ENCODE peak calls at places on chromosomes 6 and 20, in six cellular contexts. E is osteoblast, K is HCT116, Y is IMR-90, W is neural progenitor cell, I is astrocyte. N is an unnamed sample. For H3K4me1, the result is how much of the 10 kb centered on the place peaks cover.

GRCh38 chr6:155155787-155156447 is 107.9 kb upstream of the CLDN20 start:
- DNase-seq in E (no peak), K (no peak), Y (peak), W (no peak), I (no peak), N (no peak)

GRCh38 chr6:34696189-34696738 is 303 bp downstream of the ILRUN start:
- DNase-seq in E (peak), K (no peak), Y (peak), W (no peak), I (no peak), N (peak)

GRCh38 chr6:225121-225721 is 67.1 kb upstream of the DUSP22 start:
- DNase-seq in E (peak), K (no peak), Y (no peak), W (no peak), I (no peak), N (peak)

GRCh38 chr6:3442444-3443220 is 14.2 kb downstream of the SLC22A23 start:
- DNase-seq in E (peak), K (no peak), Y (peak), W (no peak), I (peak), N (peak)

GRCh38 chr6:119079288-119079809 is 885 bp upstream of the FAM184A start:
- DNase-seq in E (peak), K (no peak), Y (peak), W (no peak), I (peak), N (peak)

GRCh38 chr20:18225652-18226051 is 62.7 kb upstream of the ZNF133 start:
- DNase-seq in E (peak), K (no peak), Y (no peak), W (no peak), I (peak), N (peak)

GRCh38 chr6:97524846-97525245 is 241.8 kb upstream of the MMS22L start:
- DNase-seq in E (no peak), K (no peak), Y (no peak), W (peak), I (no peak), N (peak)

GRCh38 chr20:4740774-4741431 is 19.2 kb downstream of the PRND start:
- DNase-seq in E (no peak), K (peak), Y (peak), W (peak), I (no peak), N (no peak)

GRCh38 chr6:152160346-152160745 is 352.9 kb downstream of the ESR1 start:
- DNase-seq in E (no peak), K (no peak), Y (no peak), W (no peak), I (no peak), N (peak)

GRCh38 chr6:42692151-42692911 is 30.1 kb downstream of the PRPH2 start:
- DNase-seq in E (peak), K (peak), Y (peak), W (no peak), I (peak), N (peak)

GRCh38 chr6:125277838-125278237 is 23.9 kb downstream of the HDDC2 start:
- DNase-seq in E (no peak), K (no peak), Y (no peak), W (no peak), I (no peak), N (no peak)

GRCh38 chr6:72704979-72705378 is 83.1 kb downstream of the KCNQ5 start:
- DNase-seq in E (no peak), K (no peak), Y (no peak), W (peak), I (no peak), N (no peak)

GRCh38 chr6:110221738-110222137 is 41.5 kb downstream of the CDC40 start:
- DNase-seq in E (no peak), K (no peak), Y (peak), W (no peak), I (no peak), N (no peak)

GRCh38 chr6:109782401-109783046 is 91.4 kb downstream of the FIG4 start:
- DNase-seq in E (peak), K (no peak), Y (peak), W (no peak), I (no peak), N (no peak)

GRCh38 chr20:17967595-17968365 is 814 bp downstream of the SNX5 start:
- DNase-seq in E (peak), K (no peak), Y (peak), W (no peak), I (peak), N (peak)

GRCh38 chr20:48238326-48238725 is 453.0 kb upstream of the SULF2 start:
- DNase-seq in E (peak), K (no peak), Y (peak), W (no peak), I (peak), N (peak)

GRCh38 chr6:51963980-51964379 is 123.4 kb downstream of the PKHD1 start:
- DNase-seq in E (no peak), K (no peak), Y (no peak), W (no peak), I (no peak), N (no peak)

GRCh38 chr20:52047811-52048302 is 143.7 kb downstream of the ZFP64 start:
- DNase-seq in E (no peak), K (no peak), Y (peak), W (peak), I (peak), N (peak)

GRCh38 chr20:33803921-33804337 is 7.2 kb upstream of the CHMP4B start:
- DNase-seq in E (peak), K (no peak), Y (peak), W (no peak), I (peak), N (peak)

GRCh38 chr6:92559002-92559401 is 860.4 kb downstream of the EPHA7 start:
- DNase-seq in E (no peak), K (no peak), Y (no peak), W (no peak), I (no peak), N (no peak)

GRCh38 chr6:30100585-30101422 is 12.1 kb downstream of the TRIM31 start:
- DNase-seq in E (peak), K (no peak), Y (no peak), W (peak), I (no peak), N (peak)

GRCh38 chr6:3844097-3844463 is 5.1 kb upstream of the FAM50B start:
- DNase-seq in E (peak), K (no peak), Y (peak), W (no peak), I (peak), N (no peak)

GRCh38 chr6:5181494-5182287 is 79.1 kb downstream of the LYRM4 start:
- DNase-seq in E (peak), K (no peak), Y (no peak), W (no peak), I (no peak), N (no peak)

GRCh38 chr20:52001999-52002666 is 189.4 kb downstream of the ZFP64 start:
- DNase-seq in E (no peak), K (peak), Y (peak), W (no peak), I (no peak), N (no peak)

GRCh38 chr6:38184780-38185080 is 365.2 kb downstream of the ZFAND3 start:
- DNase-seq in E (no peak), K (no peak), Y (no peak), W (no peak), I (no peak), N (no peak)

GRCh38 chr6:53634184-53634631 is 31.3 kb downstream of the KLHL31 start:
- DNase-seq in E (no peak), K (no peak), Y (no peak), W (no peak), I (no peak), N (no peak)

GRCh38 chr6:31771992-31772358 is 5.2 kb downstream of the VWA7 start:
- DNase-seq in E (peak), K (no peak), Y (peak), W (no peak), I (peak), N (no peak)

GRCh38 chr6:167481527-167481926 is 156.6 kb downstream of the TTLL2 start:
- DNase-seq in E (no peak), K (no peak), Y (no peak), W (no peak), I (no peak), N (no peak)

GRCh38 chr6:37798436-37799262 is 20.9 kb upstream of the ZFAND3 start:
- DNase-seq in E (no peak), K (no peak), Y (no peak), W (no peak), I (no peak), N (no peak)

GRCh38 chr6:4338884-4339283 is 203.5 kb upstream of the ECI2 start:
- DNase-seq in E (no peak), K (no peak), Y (no peak), W (no peak), I (no peak), N (no peak)

GRCh38 chr20:16064991-16065707 is 508.1 kb downstream of the KIF16B start:
- DNase-seq in E (no peak), K (no peak), Y (no peak), W (no peak), I (no peak), N (no peak)

GRCh38 chr6:53044071-53044470 is 21.1 kb upstream of the FBXO9 start:
- DNase-seq in E (no peak), K (no peak), Y (peak), W (peak), I (peak), N (no peak)

GRCh38 chr20:19828233-19828632 is 70.2 kb downstream of the RIN2 start:
- DNase-seq in E (peak), K (peak), Y (peak), W (no peak), I (peak), N (peak)

GRCh38 chr6:105135907-105136432 is 43.8 kb downstream of the POPDC3 start:
- DNase-seq in E (peak), K (no peak), Y (peak), W (no peak), I (peak), N (peak)

GRCh38 chr6:156953478-156954146 is 176.4 kb downstream of the ARID1B start:
- DNase-seq in E (peak), K (peak), Y (peak), W (peak), I (peak), N (peak)

GRCh38 chr6:111844376-111844775 is 28.9 kb downstream of the FYN start:
- DNase-seq in E (no peak), K (no peak), Y (no peak), W (peak), I (no peak), N (no peak)

GRCh38 chr6:111844921-111845320 is 28.3 kb downstream of the FYN start:
- DNase-seq in E (no peak), K (no peak), Y (no peak), W (peak), I (no peak), N (no peak)

GRCh38 chr6:111846511-111847409 is 26.5 kb downstream of the FYN start:
- DNase-seq in E (no peak), K (no peak), Y (no peak), W (no peak), I (no peak), N (no peak)

GRCh38 chr6:111845441-111845871 is 27.8 kb downstream of the FYN start:
- DNase-seq in E (no peak), K (no peak), Y (no peak), W (peak), I (no peak), N (no peak)

GRCh38 chr6:111846061-111846460 is 27.2 kb downstream of the FYN start:
- DNase-seq in E (no peak), K (no peak), Y (no peak), W (no peak), I (no peak), N (no peak)
- H3K4me1 ChIP-seq in E (under half), K (under half), Y (under half), W (half or more), I (under half), N (under half)

DNA sequence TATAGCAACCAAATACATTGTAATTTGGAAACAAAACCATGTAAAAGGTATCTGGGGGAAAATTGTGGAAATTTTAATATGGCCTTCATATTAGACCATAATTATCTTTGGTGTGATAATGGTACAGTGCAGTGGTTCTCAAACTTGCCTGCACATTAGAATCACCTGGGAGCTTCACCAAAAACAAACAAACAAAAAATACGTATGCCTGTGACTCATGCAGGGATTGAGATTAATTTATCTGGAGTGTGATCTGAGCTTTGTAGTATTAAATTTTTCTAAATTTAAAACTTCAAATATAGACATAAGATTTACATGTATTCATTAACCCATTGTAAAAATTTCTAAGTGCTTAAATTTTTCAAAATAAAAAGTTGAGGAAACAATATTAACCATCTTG is 31.5 kb downstream of the ARHGAP18 start:
- DNase-seq in E (no peak), K (no peak), Y (no peak), W (no peak), I (no peak), N (no peak)
- H3K4me2 ChIP-seq in E (no peak), K (peak), Y (no peak), W (no peak), I (peak), N (no peak)

DNA sequence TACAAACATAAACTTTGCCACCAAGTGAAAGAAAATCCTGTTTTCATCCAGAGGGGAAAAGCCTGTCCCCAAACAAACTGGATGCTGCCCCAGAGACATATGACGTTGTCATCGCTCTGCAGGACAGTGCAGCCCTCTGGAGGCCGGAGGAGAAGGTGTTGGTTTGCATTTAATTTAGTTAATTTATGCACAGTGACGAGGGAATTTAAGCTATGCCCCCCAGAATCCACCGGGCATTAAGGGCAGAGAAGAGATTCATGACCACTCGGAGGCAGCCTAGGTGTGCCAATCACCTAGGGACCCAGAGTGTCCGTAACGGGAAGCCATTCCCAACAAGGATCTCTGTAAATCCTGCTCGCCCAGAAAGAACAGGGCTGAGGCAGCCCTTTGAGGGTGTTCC is 45.1 kb downstream of the NINL start:
- DNase-seq in E (no peak), K (peak), Y (no peak), W (peak), I (no peak), N (peak)
- TF ChIP-seq CTCF in E (peak), K (peak), Y (peak), W (peak), I (peak), N (peak)

GRCh38 chr6:48845219-48845618 is 617.8 kb downstream of the MMUT start:
- DNase-seq in E (no peak), K (no peak), Y (no peak), W (no peak), I (no peak), N (no peak)
- H3K4me1 ChIP-seq in E (under half), K (under half), Y (under half), W (under half), I (under half), N (under half)